ENCODE peak calls at places on chromosome 21, in four cellular contexts. F is Peyer's patch, S is lower leg skin, Z is A549. I is an unnamed sample.

GRCh38 chr21:27060190-27060589 is 93.3 kb upstream of the ADAMTS5 start:
- DNase-seq in F (no peak), Z (no peak), S (no peak), I (no peak)

GRCh38 chr21:36859744-36860501 is 106.5 kb downstream of the HLCS start:
- DNase-seq in F (peak; percentile 76), Z (peak; percentile 63), S (peak; percentile 92), I (no peak)

GRCh38 chr21:42304556-42305454 is 10.4 kb downstream of the TFF3 start:
- DNase-seq in F (peak; percentile 39), Z (no peak), S (peak; percentile 66), I (no peak)

GRCh38 chr21:41425954-41426655 is at the start of gene MX1:
- DNase-seq in S (peak; percentile 92), F (peak; percentile 94), Z (peak; percentile 10), I (no peak)

GRCh38 chr21:46221664-46222435 is 6.7 kb downstream of the LSS start:
- DNase-seq in S (no peak), F (no peak), Z (no peak), I (no peak)

GRCh38 chr21:25573409-25574206 is 33.7 kb downstream of the MRPL39 start:
- DNase-seq in F (no peak), S (no peak), Z (peak; percentile 23), I (no peak)

GRCh38 chr21:16082038-16082816 is 352.4 kb downstream of the USP25 start:
- DNase-seq in F (no peak), S (no peak), Z (no peak), I (no peak)

GRCh38 chr21:43352568-43353281 is 74.2 kb downstream of the SIK1 start:
- DNase-seq in Z (no peak), F (peak; percentile 70), S (no peak), I (no peak)

GRCh38 chr21:41480086-41480690 is 27.8 kb downstream of the TMPRSS2 start:
- DNase-seq in F (peak; percentile 72), S (no peak), Z (no peak), I (no peak)

DNA sequence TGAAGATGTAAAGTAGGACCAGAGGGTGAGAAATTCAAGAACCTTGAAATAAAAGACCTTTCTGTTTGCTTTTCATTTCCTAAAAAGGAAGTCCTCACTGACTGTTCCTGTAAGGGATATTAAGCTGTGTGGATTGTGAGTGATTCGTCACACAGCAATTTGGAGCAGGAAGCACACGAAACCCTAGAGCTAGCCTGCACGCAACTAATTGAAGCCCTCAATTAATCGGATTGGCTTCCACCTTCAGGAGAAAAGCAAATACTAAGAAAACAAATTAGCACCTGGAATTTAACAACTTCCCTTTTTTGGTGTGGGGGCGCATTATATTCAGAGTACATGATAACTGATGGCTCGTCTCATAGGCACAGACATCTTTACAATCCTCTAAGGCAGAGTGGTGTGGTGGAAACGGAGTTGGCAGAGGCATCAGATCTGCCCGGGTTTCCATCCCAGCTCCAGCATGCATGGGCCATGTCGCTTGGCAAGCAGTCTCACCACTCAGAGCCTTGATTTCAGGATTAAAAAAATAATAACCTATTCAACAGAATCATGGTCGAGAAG is 95.2 kb downstream of the KCNJ15 start:
- DNase-seq in F (no peak), Z (peak; percentile 3), S (no peak), I (no peak)
- TF ChIP-seq POLR2A in F (no peak), Z (no peak), S (no peak), I (no peak)

GRCh38 chr21:23936224-23936623 is 1671.1 kb downstream of the MRPL39 start:
- DNase-seq in S (no peak), Z (no peak), F (no peak), I (no peak)
- TF ChIP-seq CTCF in S (no peak), Z (no peak), F (no peak), I (no peak)

DNA sequence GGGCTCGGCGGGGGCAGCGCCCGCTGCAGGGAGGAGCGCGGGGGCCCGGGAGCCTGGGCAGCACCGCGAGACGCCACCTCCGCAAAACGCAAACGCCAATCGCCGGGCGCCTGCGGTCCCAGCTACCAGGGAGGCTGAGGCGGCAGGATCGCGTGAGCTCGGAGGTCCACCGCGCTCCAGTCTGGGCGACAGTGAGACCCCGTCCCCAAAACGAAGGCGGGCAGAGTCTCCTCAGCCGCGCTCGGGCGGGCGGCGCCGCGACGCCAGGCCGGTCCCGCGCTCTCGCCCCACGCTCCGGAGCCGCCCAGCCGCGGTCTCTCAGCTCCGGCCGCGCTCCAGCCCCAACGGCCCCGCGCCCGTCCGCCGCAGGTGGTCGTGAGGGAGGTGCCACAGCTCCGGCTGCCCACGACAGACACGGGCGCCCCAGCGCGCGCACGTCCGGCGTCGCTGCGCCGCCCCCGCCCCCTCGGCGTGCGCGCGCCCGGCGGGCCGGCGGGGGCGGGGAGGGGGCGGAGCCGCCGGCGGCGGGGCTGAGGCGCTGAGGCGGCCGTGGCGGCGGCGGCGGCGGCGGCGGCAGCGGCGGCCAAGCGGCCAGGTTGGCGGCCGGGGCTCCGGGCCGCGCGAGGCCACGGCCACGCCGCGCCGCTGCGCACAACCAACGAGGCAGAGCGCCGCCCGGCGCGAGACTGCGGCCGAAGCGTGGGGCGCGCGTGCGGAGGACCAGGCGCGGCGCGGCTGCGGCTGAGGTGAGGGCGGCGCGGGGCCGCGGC is at the start of gene ADARB1:
- DNase-seq in S (peak; percentile 88), Z (peak; percentile 31), F (peak; percentile 74), I (no peak)
- TF ChIP-seq POLR2A in S (no peak), Z (peak; percentile 65), F (no peak), I (peak; percentile 61)

GRCh38 chr21:37939838-37940237 is 23.6 kb upstream of the KCNJ6 start:
- DNase-seq in Z (no peak), F (no peak), S (no peak), I (no peak)
- TF ChIP-seq CTCF in Z (no peak), F (no peak), S (no peak), I (no peak)

DNA sequence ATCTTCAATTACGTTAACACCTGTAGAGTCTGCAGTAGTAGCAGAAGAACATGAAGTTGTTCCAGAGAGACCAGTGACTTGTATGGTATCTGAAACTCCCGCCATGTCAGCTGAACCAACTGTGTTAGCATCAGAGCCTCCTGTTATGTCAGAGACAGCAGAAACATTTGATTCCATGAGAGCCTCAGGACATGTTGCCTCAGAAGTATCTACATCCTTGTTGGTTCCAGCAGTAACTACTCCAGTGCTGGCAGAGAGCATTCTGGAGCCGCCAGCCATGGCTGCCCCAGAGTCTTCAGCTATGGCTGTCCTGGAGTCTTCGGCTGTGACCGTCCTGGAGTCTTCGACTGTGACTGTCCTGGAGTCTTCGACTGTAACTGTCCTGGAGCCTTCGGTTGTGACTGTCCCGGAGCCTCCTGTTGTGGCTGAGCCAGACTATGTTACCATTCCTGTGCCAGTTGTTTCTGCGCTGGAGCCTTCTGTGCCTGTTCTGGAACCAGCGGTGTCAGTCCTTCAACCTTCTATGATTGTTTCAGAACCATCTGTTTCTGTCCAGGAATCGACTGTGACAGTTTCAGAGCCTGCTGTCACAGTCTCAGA is 10.3 kb downstream of the SON start:
- DNase-seq in F (no peak), S (no peak), Z (no peak), I (no peak)
- TF ChIP-seq POLR2A in F (no peak), S (no peak), Z (no peak), I (no peak)

GRCh38 chr21:34606051-34606450 is 8.9 kb downstream of the RCAN1 start:
- DNase-seq in Z (no peak), S (no peak), F (no peak), I (no peak)

GRCh38 chr21:34604556-34604955 is 10.4 kb downstream of the RCAN1 start:
- DNase-seq in F (no peak), S (no peak), Z (no peak), I (no peak)

GRCh38 chr21:34609244-34609950 is 5.5 kb downstream of the RCAN1 start:
- DNase-seq in F (no peak), Z (no peak), S (no peak), I (no peak)

GRCh38 chr21:34603710-34604057 is 11.2 kb downstream of the RCAN1 start:
- DNase-seq in Z (no peak), F (no peak), S (no peak), I (no peak)

DNA sequence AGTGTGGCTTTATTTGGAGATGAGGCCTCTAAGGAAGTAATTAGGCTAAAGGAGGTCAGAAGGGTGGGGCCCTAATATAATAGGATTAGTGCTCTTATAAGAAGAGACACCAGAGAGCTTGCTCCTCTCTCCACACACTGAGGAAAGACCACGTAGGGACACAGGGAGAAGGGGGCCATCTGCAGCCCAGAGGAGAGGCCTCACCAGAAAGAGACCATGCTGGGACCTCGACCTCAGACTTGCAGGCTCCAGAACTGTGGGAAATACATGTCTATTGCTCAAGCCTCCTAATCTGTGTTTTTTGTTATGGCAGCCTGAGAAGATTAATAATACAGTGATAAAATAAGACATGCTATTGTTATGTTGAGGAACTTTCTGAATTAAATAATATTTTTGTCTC is 8.3 kb downstream of the RCAN1 start:
- DNase-seq in Z (no peak), F (no peak), S (no peak), I (no peak)
- TF ChIP-seq CTCF in Z (no peak), F (no peak), S (no peak), I (no peak)

GRCh38 chr21:38905328-38905727 is 99.6 kb downstream of the ETS2 start:
- DNase-seq in Z (no peak), F (no peak), S (no peak), I (no peak)
- TF ChIP-seq POLR2A in Z (no peak), F (no peak), S (no peak), I (no peak)

DNA sequence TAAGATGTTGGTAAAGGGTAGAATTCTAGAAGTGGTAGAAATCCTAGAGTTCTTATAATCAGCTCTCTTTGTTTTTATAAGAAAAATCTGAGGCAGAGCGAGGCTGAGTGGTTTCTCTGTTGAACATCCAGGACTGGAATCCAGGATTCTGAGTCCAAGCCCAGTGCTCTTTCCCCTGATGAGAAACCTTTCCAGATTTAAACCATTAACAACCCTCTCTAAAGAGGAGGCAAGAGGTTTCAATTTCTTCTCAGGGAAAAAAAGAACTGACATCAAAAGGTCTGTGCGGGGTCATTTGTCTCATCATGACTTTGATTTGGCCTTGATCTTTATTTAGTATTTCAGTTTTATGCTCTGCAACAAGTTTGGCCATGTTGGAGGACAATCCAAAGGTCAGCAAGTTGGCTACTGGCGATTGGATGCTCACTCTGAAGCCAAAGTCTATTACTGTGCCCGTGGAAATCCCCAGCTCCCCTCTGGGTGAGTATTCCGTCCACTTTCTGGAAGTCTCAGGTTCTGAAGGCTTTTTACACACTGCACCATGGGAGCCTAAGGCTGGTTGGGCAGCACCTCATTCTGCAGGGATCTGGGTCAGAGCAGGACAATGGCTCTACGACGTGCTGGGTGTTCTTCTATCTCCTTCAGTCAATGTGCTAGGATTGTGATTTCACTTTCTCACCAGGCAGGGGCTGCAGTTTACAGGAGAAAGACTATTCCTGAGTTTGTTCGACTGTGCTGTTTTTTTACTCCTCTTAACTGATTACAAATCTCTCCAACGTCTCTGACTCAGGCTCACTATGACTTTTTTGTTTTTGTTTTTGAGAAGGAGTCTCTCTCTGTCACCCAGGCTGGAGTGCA is 18.9 kb upstream of the CCT8 start:
- DNase-seq in Z (no peak), F (peak; percentile 52), S (no peak), I (no peak)
- TF ChIP-seq CTCF in Z (no peak), F (no peak), S (no peak), I (no peak)

GRCh38 chr21:35050348-35051286 is 1.5 kb upstream of the RUNX1 start:
- DNase-seq in Z (no peak), F (no peak), S (no peak), I (no peak)

GRCh38 chr21:35048706-35049617 is at the start of gene RUNX1:
- DNase-seq in Z (no peak), S (no peak), F (peak; percentile 85), I (peak; percentile 22)

GRCh38 chr21:35053356-35054096 is 4.4 kb upstream of the RUNX1 start:
- DNase-seq in Z (no peak), S (no peak), F (no peak), I (no peak)

GRCh38 chr21:35052786-35053185 is 3.7 kb upstream of the RUNX1 start:
- DNase-seq in Z (no peak), S (no peak), F (no peak), I (no peak)

GRCh38 chr21:35051287-35051818 is 2.3 kb upstream of the RUNX1 start:
- DNase-seq in F (peak; percentile 94), S (peak; percentile 96), Z (peak; percentile 43), I (peak; percentile 42)
- TF ChIP-seq POLR2A in F (no peak), S (no peak), Z (no peak), I (no peak)